ENCODE peak calls at places on chromosomes 4 and X, in five cellular contexts. G is GM06990, T is foreskin fibroblast, M is heart right ventricle, I is neural progenitor cell. D is an unnamed sample.

GRCh38 chrX:115419094-115419493 is 129.6 kb downstream of the LUZP4 start:
- DNase-seq in T (no peak), M (no peak), I (no peak), G (no peak), D (no peak)

GRCh38 chr4:169621754-169622481 is 1.5 kb downstream of the CLCN3 start:
- DNase-seq in T (peak; percentile 52), M (no peak), I (no peak), G (peak; percentile 19), D (peak; percentile 21)

GRCh38 chr4:75513529-75514130 is 573 bp downstream of the RCHY1 start:
- DNase-seq in G (no peak), I (peak; percentile 1), T (no peak), M (no peak), D (no peak)

GRCh38 chr4:74933562-74934015 is 673 bp downstream of the PARM1 start:
- DNase-seq in M (peak; percentile 20), G (no peak), I (peak; percentile 27), T (no peak), D (peak; percentile 33)

GRCh38 chrX:56763556-56764152 is 34.6 kb downstream of the NBDY start:
- DNase-seq in G (peak; percentile 72), M (no peak), T (no peak), I (peak; percentile 67), D (no peak)

GRCh38 chrX:67435536-67435935 is 108.3 kb upstream of the AR start:
- DNase-seq in G (no peak), M (no peak), I (no peak), T (no peak), D (no peak)

GRCh38 chrX:1468250-1468772 is 15.6 kb upstream of the ASMTL start:
- DNase-seq in I (no peak), T (peak; percentile 44), M (no peak), G (peak; percentile 89), D (no peak)

GRCh38 chr4:144699565-144699964 is 53.6 kb downstream of the HHIP start:
- DNase-seq in G (no peak), I (no peak), T (no peak), M (no peak), D (no peak)

GRCh38 chr4:108078024-108078733 is 88.5 kb downstream of the HADH start:
- DNase-seq in T (no peak), I (no peak), G (no peak), M (no peak), D (no peak)

GRCh38 chr4:128553665-128554515 is 255.6 kb upstream of the JADE1 start:
- DNase-seq in G (no peak), M (no peak), I (no peak), T (no peak), D (peak; percentile 33)

GRCh38 chr4:21470531-21470930 is 478.0 kb downstream of the KCNIP4 start:
- DNase-seq in G (no peak), M (no peak), T (peak; percentile 54), I (peak; percentile 20), D (no peak)

GRCh38 chrX:153722704-153723350 is 1.4 kb downstream of the BCAP31 start:
- DNase-seq in G (no peak), I (no peak), T (no peak), M (no peak), D (no peak)

GRCh38 chr4:86359944-86360478 is at the start of gene MAPK10:
- DNase-seq in M (peak; percentile 33), I (peak; percentile 99), G (peak; percentile 79), T (peak; percentile 69), D (peak; percentile 73)

GRCh38 chrX:111041018-111041462 is 55.0 kb upstream of the PAK3 start:
- DNase-seq in T (peak; percentile 64), I (peak; percentile 9), M (no peak), G (no peak), D (no peak)

GRCh38 chr4:128728190-128728589 is 81.3 kb upstream of the JADE1 start:
- DNase-seq in T (no peak), I (no peak), G (no peak), M (no peak), D (no peak)

GRCh38 chr4:173171098-173171497 is 2.5 kb downstream of the GALNT7 start:
- DNase-seq in M (no peak), I (peak; percentile 45), T (no peak), G (no peak), D (peak; percentile 25)

GRCh38 chr4:78800965-78801364 is 24.8 kb downstream of the BMP2K start:
- DNase-seq in I (no peak), T (no peak), G (no peak), M (no peak), D (no peak)

GRCh38 chr4:165152527-165152926 is 39.9 kb upstream of the TMEM192 start:
- DNase-seq in I (no peak), T (no peak), G (no peak), M (no peak), D (no peak)

GRCh38 chr4:166169111-166169510 is 296.1 kb downstream of the TLL1 start:
- DNase-seq in I (peak; percentile 58), M (no peak), G (no peak), T (no peak), D (no peak)

GRCh38 chr4:153564630-153565525 is 98.7 kb downstream of the TMEM131L start:
- DNase-seq in G (no peak), I (peak; percentile 79), M (no peak), T (no peak), D (peak; percentile 26)

GRCh38 chr4:122764808-122765189 is 32.3 kb downstream of the BBS12 start:
- DNase-seq in G (peak; percentile 28), I (no peak), M (no peak), T (peak; percentile 72), D (no peak)

GRCh38 chr4:70838400-70838971 is 1.2 kb downstream of the GRSF1 start:
- DNase-seq in G (no peak), M (no peak), T (no peak), I (no peak), D (peak; percentile 34)

GRCh38 chr4:185106353-185106752 is 36.7 kb upstream of the SLC25A4 start:
- DNase-seq in M (no peak), G (no peak), T (no peak), I (no peak), D (no peak)

DNA sequence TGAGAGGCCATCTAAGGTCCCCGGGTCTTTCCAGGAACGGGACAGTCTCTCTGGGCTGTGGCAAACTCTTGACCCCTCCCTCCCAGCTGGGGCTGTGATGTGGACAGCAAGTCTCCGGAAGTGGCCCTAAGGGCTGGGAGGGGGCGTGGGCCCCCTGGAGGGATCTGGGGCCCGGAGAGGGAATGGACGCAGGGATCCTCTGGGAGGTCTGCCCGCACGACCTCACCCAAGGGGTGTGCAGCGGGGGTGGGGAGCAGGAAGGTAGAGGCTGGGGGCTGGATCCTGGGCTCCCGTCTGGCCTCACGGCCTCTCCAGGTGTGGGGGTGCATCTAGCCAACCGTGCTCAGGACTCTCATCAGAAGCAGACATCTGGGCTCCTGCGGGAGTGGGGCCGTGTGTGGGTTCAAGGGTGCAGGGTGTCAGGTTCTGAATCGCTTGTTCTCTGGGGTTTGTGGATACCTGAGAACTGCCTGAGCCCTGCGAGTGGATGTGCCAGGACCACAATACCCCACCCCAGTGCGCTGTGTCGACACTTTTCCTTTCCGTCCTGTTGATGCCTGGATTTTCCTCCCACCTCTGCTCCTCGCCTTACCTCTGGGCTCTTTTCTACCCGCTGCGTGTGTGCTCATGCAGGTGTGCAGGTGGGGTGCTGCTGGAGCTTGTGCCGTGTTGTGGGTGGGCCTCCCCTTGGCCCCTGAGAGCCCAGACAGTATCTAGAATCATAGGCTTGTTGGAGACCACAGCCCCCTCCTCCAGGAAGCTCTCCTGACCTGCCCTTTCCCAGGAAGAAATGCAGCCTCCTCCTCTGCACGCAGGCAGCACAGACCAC is 917 bp downstream of the CPZ start:
- DNase-seq in I (peak; percentile 44), T (no peak), M (no peak), G (no peak), D (no peak)
- H3K4me3 ChIP-seq in I (peak overlapping the region; percentile 61), T (peak overlapping the region; percentile 79), M (no peak overlapping the region), G (no peak overlapping the region), D (no peak overlapping the region)

GRCh38 chr4:6750302-6751221 is 32.0 kb upstream of the KIAA0232 start:
- DNase-seq in I (no peak), M (no peak), T (no peak), G (no peak), D (no peak)
- H3K4me3 ChIP-seq in I (no peak overlapping the region), M (no peak overlapping the region), T (no peak overlapping the region), G (no peak overlapping the region), D (no peak overlapping the region)

GRCh38 chr4:186189656-186190055 is 1.7 kb upstream of the CYP4V2 start:
- DNase-seq in T (no peak), G (no peak), M (no peak), I (no peak), D (no peak)
- H3K4me3 ChIP-seq in T (no peak overlapping the region), G (no peak overlapping the region), M (no peak overlapping the region), I (no peak overlapping the region), D (no peak overlapping the region)

GRCh38 chr4:791866-792630 is 33.9 kb downstream of the CPLX1 start:
- DNase-seq in T (no peak), G (peak; percentile 49), M (no peak), I (no peak), D (peak; percentile 27)
- H3K4me3 ChIP-seq in T (no peak overlapping the region), G (peak overlapping the region; percentile 29), M (no peak overlapping the region), I (no peak overlapping the region), D (no peak overlapping the region)

D was measured in HAP-1.